ENCODE peak calls at places on chromosomes 1 and 21, in seven cellular contexts. One of them, this sample, is unnamed.

GRCh38 chr1:178172939-178173338 is 79.0 kb downstream of the RASAL2 start:
- DNase-seq in PC-3: no peak
- DNase-seq in DND-41: no peak
- DNase-seq in A549: no peak
- DNase-seq in neural progenitor cell: no peak
- DNase-seq in hepatocyte: no peak
- DNase-seq in SK-N-SH: no peak
- DNase-seq in this sample: no peak

GRCh38 chr21:37380349-37381323 is 14.1 kb downstream of the DYRK1A start:
- DNase-seq in PC-3: peak; percentile 64
- DNase-seq in SK-N-SH: no peak
- DNase-seq in hepatocyte: no peak
- DNase-seq in A549: no peak
- DNase-seq in DND-41: peak; percentile 26
- DNase-seq in neural progenitor cell: peak; percentile 21
- DNase-seq in this sample: no peak

GRCh38 chr1:32769524-32770220 is 47.5 kb downstream of the YARS1 start:
- DNase-seq in A549: no peak
- DNase-seq in PC-3: peak; percentile 65
- DNase-seq in neural progenitor cell: no peak
- DNase-seq in hepatocyte: no peak
- DNase-seq in DND-41: no peak
- DNase-seq in SK-N-SH: no peak
- DNase-seq in this sample: no peak

GRCh38 chr1:228552596-228553176 is 65.5 kb downstream of the RNF187 start:
- DNase-seq in neural progenitor cell: no peak
- DNase-seq in SK-N-SH: no peak
- DNase-seq in hepatocyte: no peak
- DNase-seq in DND-41: no peak
- DNase-seq in A549: no peak
- DNase-seq in PC-3: no peak
- DNase-seq in this sample: no peak

GRCh38 chr1:198893763-198894444 is 255.1 kb downstream of the PTPRC start:
- DNase-seq in A549: no peak
- DNase-seq in neural progenitor cell: no peak
- DNase-seq in SK-N-SH: no peak
- DNase-seq in PC-3: no peak
- DNase-seq in DND-41: no peak
- DNase-seq in hepatocyte: no peak
- DNase-seq in this sample: no peak

GRCh38 chr1:13764933-13765332 is 64.9 kb downstream of the PRDM2 start:
- DNase-seq in A549: no peak
- DNase-seq in PC-3: no peak
- DNase-seq in hepatocyte: no peak
- DNase-seq in neural progenitor cell: peak; percentile 63
- DNase-seq in DND-41: no peak
- DNase-seq in SK-N-SH: no peak
- DNase-seq in this sample: peak; percentile 28

GRCh38 chr1:119861547-119861946 is 34.8 kb downstream of the ADAM30 start:
- DNase-seq in hepatocyte: no peak
- DNase-seq in A549: no peak
- DNase-seq in SK-N-SH: no peak
- DNase-seq in PC-3: peak; percentile 20
- DNase-seq in DND-41: no peak
- DNase-seq in neural progenitor cell: no peak
- DNase-seq in this sample: no peak

GRCh38 chr1:151739590-151740355 is 18.5 kb downstream of the RIIAD1 start:
- DNase-seq in neural progenitor cell: no peak
- DNase-seq in A549: no peak
- DNase-seq in SK-N-SH: no peak
- DNase-seq in PC-3: peak; percentile 91
- DNase-seq in hepatocyte: peak; percentile 56
- DNase-seq in DND-41: no peak
- DNase-seq in this sample: no peak

GRCh38 chr1:197659175-197659574 is 116.1 kb downstream of the DENND1B start:
- DNase-seq in DND-41: no peak
- DNase-seq in neural progenitor cell: no peak
- DNase-seq in PC-3: no peak
- DNase-seq in A549: no peak
- DNase-seq in hepatocyte: no peak
- DNase-seq in SK-N-SH: no peak
- DNase-seq in this sample: no peak

GRCh38 chr1:38152351-38153082 is 105.9 kb upstream of the POU3F1 start:
- DNase-seq in PC-3: peak; percentile 31
- DNase-seq in hepatocyte: peak; percentile 16
- DNase-seq in A549: no peak
- DNase-seq in DND-41: no peak
- DNase-seq in neural progenitor cell: no peak
- DNase-seq in SK-N-SH: no peak
- DNase-seq in this sample: peak; percentile 57

GRCh38 chr1:116477428-116477827 is 93.4 kb downstream of the CD58 start:
- DNase-seq in PC-3: no peak
- DNase-seq in DND-41: no peak
- DNase-seq in neural progenitor cell: no peak
- DNase-seq in A549: no peak
- DNase-seq in hepatocyte: peak; percentile 48
- DNase-seq in SK-N-SH: no peak
- DNase-seq in this sample: no peak

GRCh38 chr1:220881918-220882891 is 3.0 kb downstream of the HLX start:
- DNase-seq in neural progenitor cell: peak; percentile 80
- DNase-seq in DND-41: no peak
- DNase-seq in hepatocyte: no peak
- DNase-seq in SK-N-SH: peak; percentile 13
- DNase-seq in PC-3: no peak
- DNase-seq in A549: no peak
- DNase-seq in this sample: no peak

GRCh38 chr1:151720974-151721787 is at the start of gene RIIAD1:
- DNase-seq in A549: peak; percentile 62
- DNase-seq in neural progenitor cell: peak; percentile 89
- DNase-seq in SK-N-SH: peak; percentile 93
- DNase-seq in hepatocyte: peak; percentile 44
- DNase-seq in DND-41: peak; percentile 44
- DNase-seq in PC-3: no peak
- DNase-seq in this sample: peak; percentile 56

GRCh38 chr1:177305040-177306018 is 134.6 kb downstream of the BRINP2 start:
- DNase-seq in A549: no peak
- DNase-seq in neural progenitor cell: no peak
- DNase-seq in DND-41: no peak
- DNase-seq in hepatocyte: no peak
- DNase-seq in PC-3: no peak
- DNase-seq in SK-N-SH: peak; percentile 28
- DNase-seq in this sample: no peak

GRCh38 chr1:167439301-167439988 is 78.9 kb downstream of the CD247 start:
- DNase-seq in PC-3: no peak
- DNase-seq in DND-41: no peak
- DNase-seq in A549: peak; percentile 54
- DNase-seq in neural progenitor cell: peak; percentile 87
- DNase-seq in hepatocyte: peak; percentile 75
- DNase-seq in SK-N-SH: peak; percentile 86
- DNase-seq in this sample: peak; percentile 71

GRCh38 chr1:167440345-167440744 is 78.0 kb downstream of the CD247 start:
- DNase-seq in hepatocyte: no peak
- DNase-seq in neural progenitor cell: no peak
- DNase-seq in DND-41: no peak
- DNase-seq in SK-N-SH: no peak
- DNase-seq in A549: no peak
- DNase-seq in PC-3: no peak
- DNase-seq in this sample: no peak

GRCh38 chr1:167441222-167441621 is 77.1 kb downstream of the CD247 start:
- DNase-seq in SK-N-SH: no peak
- DNase-seq in A549: no peak
- DNase-seq in neural progenitor cell: no peak
- DNase-seq in PC-3: peak; percentile 21
- DNase-seq in DND-41: no peak
- DNase-seq in hepatocyte: no peak
- DNase-seq in this sample: no peak

GRCh38 chr1:167442142-167442848 is 76.0 kb downstream of the CD247 start:
- DNase-seq in A549: peak; percentile 93
- DNase-seq in hepatocyte: peak; percentile 94
- DNase-seq in SK-N-SH: peak; percentile 91
- DNase-seq in PC-3: peak; percentile 99
- DNase-seq in DND-41: peak; percentile 81
- DNase-seq in neural progenitor cell: peak; percentile 93
- DNase-seq in this sample: peak; percentile 92

GRCh38 chr1:167440776-167441175 is 77.6 kb downstream of the CD247 start:
- DNase-seq in neural progenitor cell: no peak
- DNase-seq in DND-41: no peak
- DNase-seq in SK-N-SH: no peak
- DNase-seq in PC-3: no peak
- DNase-seq in A549: no peak
- DNase-seq in hepatocyte: no peak
- DNase-seq in this sample: no peak
- TF ChIP-seq CTCF in neural progenitor cell: no peak
- TF ChIP-seq CTCF in DND-41: no peak
- TF ChIP-seq CTCF in SK-N-SH: no peak
- TF ChIP-seq CTCF in PC-3: no peak
- TF ChIP-seq CTCF in A549: no peak
- TF ChIP-seq CTCF in hepatocyte: no peak
- TF ChIP-seq CTCF in this sample: no peak

GRCh38 chr21:39093526-39093925 is 89.7 kb downstream of the PSMG1 start:
- DNase-seq in neural progenitor cell: no peak
- DNase-seq in A549: no peak
- DNase-seq in PC-3: no peak
- DNase-seq in SK-N-SH: no peak
- DNase-seq in hepatocyte: no peak
- DNase-seq in DND-41: no peak
- DNase-seq in this sample: no peak

GRCh38 chr21:39094847-39095525 is 88.3 kb downstream of the PSMG1 start:
- DNase-seq in neural progenitor cell: no peak
- DNase-seq in SK-N-SH: no peak
- DNase-seq in hepatocyte: peak; percentile 81
- DNase-seq in PC-3: peak; percentile 46
- DNase-seq in A549: peak; percentile 32
- DNase-seq in DND-41: no peak
- DNase-seq in this sample: no peak

GRCh38 chr21:39096754-39097153 is 86.5 kb downstream of the PSMG1 start:
- DNase-seq in DND-41: no peak
- DNase-seq in A549: no peak
- DNase-seq in neural progenitor cell: peak; percentile 18
- DNase-seq in hepatocyte: no peak
- DNase-seq in SK-N-SH: no peak
- DNase-seq in PC-3: no peak
- DNase-seq in this sample: peak; percentile 5

GRCh38 chr21:39095681-39096080 is 87.6 kb downstream of the PSMG1 start:
- DNase-seq in SK-N-SH: no peak
- DNase-seq in neural progenitor cell: no peak
- DNase-seq in DND-41: no peak
- DNase-seq in PC-3: no peak
- DNase-seq in hepatocyte: no peak
- DNase-seq in A549: no peak
- DNase-seq in this sample: no peak

DNA sequence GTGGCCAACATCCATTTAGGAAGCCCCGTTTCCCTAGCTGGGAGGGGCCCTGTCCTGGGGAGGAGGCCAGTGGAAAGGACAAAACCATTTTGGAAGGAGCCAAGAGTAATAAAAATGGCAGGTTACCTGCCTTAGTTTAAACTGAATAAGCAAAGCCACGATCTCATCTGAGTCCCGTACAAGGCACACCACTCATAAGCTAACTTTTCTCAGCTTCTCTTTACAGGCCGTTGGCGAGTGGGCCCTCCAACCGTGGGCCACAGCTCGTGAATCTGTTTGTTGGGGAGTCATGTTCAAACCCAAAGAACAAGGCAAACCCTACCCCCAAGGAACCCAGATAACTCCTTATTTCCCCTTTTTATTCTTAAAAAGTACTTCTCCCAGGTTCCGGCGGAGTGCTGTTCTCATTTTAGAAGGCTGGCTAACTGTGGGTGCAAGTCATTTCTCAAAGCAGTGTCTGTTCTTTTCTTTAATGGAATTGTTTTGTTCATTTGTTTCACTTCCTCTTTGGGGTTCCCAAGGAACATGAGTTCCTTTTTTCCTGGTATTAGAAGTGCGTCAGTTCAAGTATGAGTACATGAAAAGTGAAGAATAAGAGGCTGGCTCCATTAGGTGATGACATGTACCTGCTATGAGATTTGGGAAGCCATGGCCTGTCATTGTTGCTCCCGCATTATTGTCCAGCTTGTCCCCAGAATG is 89.0 kb downstream of the PSMG1 start:
- DNase-seq in SK-N-SH: no peak
- DNase-seq in PC-3: no peak
- DNase-seq in DND-41: no peak
- DNase-seq in A549: no peak
- DNase-seq in hepatocyte: no peak
- DNase-seq in neural progenitor cell: no peak
- DNase-seq in this sample: no peak
- H3K4me2 ChIP-seq in SK-N-SH: no peak overlapping the region
- H3K4me2 ChIP-seq in PC-3: no peak overlapping the region
- H3K4me2 ChIP-seq in DND-41: no peak overlapping the region
- H3K4me2 ChIP-seq in A549: peak overlapping the region; percentile 38
- H3K4me2 ChIP-seq in hepatocyte: no peak overlapping the region
- H3K4me2 ChIP-seq in neural progenitor cell: no peak overlapping the region
- H3K4me2 ChIP-seq in this sample: no peak overlapping the region

GRCh38 chr1:2228157-2228594 is at the start of gene SKI:
- DNase-seq in A549: no peak
- DNase-seq in SK-N-SH: no peak
- DNase-seq in DND-41: no peak
- DNase-seq in hepatocyte: no peak
- DNase-seq in neural progenitor cell: no peak
- DNase-seq in PC-3: no peak
- DNase-seq in this sample: no peak

GRCh38 chr1:2228684-2229031 is 539 bp downstream of the SKI start:
- DNase-seq in PC-3: peak; percentile 42
- DNase-seq in SK-N-SH: no peak
- DNase-seq in neural progenitor cell: no peak
- DNase-seq in A549: no peak
- DNase-seq in hepatocyte: peak; percentile 52
- DNase-seq in DND-41: peak; percentile 48
- DNase-seq in this sample: peak; percentile 33

GRCh38 chr1:2227341-2228156 is 570 bp upstream of the SKI start:
- DNase-seq in DND-41: peak; percentile 92
- DNase-seq in neural progenitor cell: peak; percentile 99
- DNase-seq in PC-3: peak; percentile 99
- DNase-seq in hepatocyte: peak; percentile 98
- DNase-seq in SK-N-SH: peak; percentile 100
- DNase-seq in A549: peak; percentile 79
- DNase-seq in this sample: peak; percentile 96

GRCh38 chr1:2229921-2230700 is 2.0 kb downstream of the SKI start:
- DNase-seq in neural progenitor cell: no peak
- DNase-seq in PC-3: peak; percentile 52
- DNase-seq in hepatocyte: peak; percentile 49
- DNase-seq in SK-N-SH: peak; percentile 72
- DNase-seq in A549: no peak
- DNase-seq in DND-41: no peak
- DNase-seq in this sample: no peak

GRCh38 chr1:2229032-2229920 is 1.2 kb downstream of the SKI start:
- DNase-seq in DND-41: peak; percentile 54
- DNase-seq in neural progenitor cell: peak; percentile 78
- DNase-seq in PC-3: peak; percentile 70
- DNase-seq in SK-N-SH: peak; percentile 72
- DNase-seq in hepatocyte: peak; percentile 74
- DNase-seq in A549: no peak
- DNase-seq in this sample: peak; percentile 67
- TF ChIP-seq CTCF in DND-41: peak; percentile 33
- TF ChIP-seq CTCF in neural progenitor cell: no peak
- TF ChIP-seq CTCF in PC-3: peak; percentile 33
- TF ChIP-seq CTCF in SK-N-SH: peak; percentile 15
- TF ChIP-seq CTCF in hepatocyte: no peak
- TF ChIP-seq CTCF in A549: no peak
- TF ChIP-seq CTCF in this sample: peak; percentile 32

GRCh38 chr21:31340942-31341487 is 3.0 kb downstream of the TIAM1 start:
- DNase-seq in neural progenitor cell: no peak
- DNase-seq in A549: no peak
- DNase-seq in PC-3: no peak
- DNase-seq in DND-41: no peak
- DNase-seq in SK-N-SH: no peak
- DNase-seq in hepatocyte: no peak
- DNase-seq in this sample: no peak
- H3K4me2 ChIP-seq in neural progenitor cell: no peak overlapping the region
- H3K4me2 ChIP-seq in A549: no peak overlapping the region
- H3K4me2 ChIP-seq in PC-3: no peak overlapping the region
- H3K4me2 ChIP-seq in DND-41: no peak overlapping the region
- H3K4me2 ChIP-seq in SK-N-SH: no peak overlapping the region
- H3K4me2 ChIP-seq in hepatocyte: no peak overlapping the region
- H3K4me2 ChIP-seq in this sample: no peak overlapping the region